ENCODE peak calls at places on chromosomes 12 and 14, in four cellular contexts. J, H, N and T are unnamed samples.
A peak's percentile ranks its signal among the peaks of the same experiment; 100 is the strongest.

GRCh38 chr12:28296287-28296686 is 106.0 kb downstream of the CCDC91 start:
- DNase-seq in J (no peak), H (no peak), N (no peak), T (no peak)

GRCh38 chr12:6529291-6529737 is 5.0 kb upstream of the GAPDH start:
- DNase-seq in J (no peak), H (no peak), N (no peak), T (no peak)

GRCh38 chr14:50425816-50426215 is 29.1 kb upstream of the CDKL1 start:
- DNase-seq in J (no peak), H (no peak), N (no peak), T (no peak)

GRCh38 chr14:52325126-52325525 is 11.0 kb downstream of the PTGER2 start:
- DNase-seq in J (no peak), H (no peak), N (no peak), T (no peak)

GRCh38 chr14:63454436-63454835 is 88.7 kb downstream of the PPP2R5E start:
- DNase-seq in J (no peak), H (no peak), N (no peak), T (no peak)

GRCh38 chr12:48288387-48289268 is 62.1 kb downstream of the ZNF641 start:
- DNase-seq in J (no peak), H (no peak), N (no peak), T (no peak)

GRCh38 chr12:110498984-110499706 is 2.8 kb downstream of the VPS29 start:
- DNase-seq in J (no peak), H (no peak), N (peak; percentile 36), T (no peak)

GRCh38 chr14:77044776-77045569 is 16.5 kb upstream of the IRF2BPL start:
- DNase-seq in J (no peak), H (no peak), N (peak; percentile 85), T (no peak)

GRCh38 chr12:69655616-69656336 is 43.3 kb downstream of the BEST3 start:
- DNase-seq in J (no peak), H (no peak), N (peak; percentile 67), T (no peak)

GRCh38 chr12:49708851-49709250 is 1.6 kb upstream of the FMNL3 start:
- DNase-seq in J (no peak), H (no peak), N (no peak), T (no peak)

GRCh38 chr12:104201238-104202001 is 14.2 kb upstream of the TXNRD1 start:
- DNase-seq in J (peak; percentile 62), H (peak; percentile 9), N (peak; percentile 50), T (peak; percentile 33)

GRCh38 chr14:100384277-100384676 is 61.1 kb downstream of the SLC25A47 start:
- DNase-seq in J (no peak), H (no peak), N (no peak), T (no peak)

GRCh38 chr14:75636100-75636692 is 24.5 kb downstream of the ERG28 start:
- DNase-seq in J (no peak), H (no peak), N (peak; percentile 86), T (no peak)

GRCh38 chr12:117686911-117687377 is 281.8 kb downstream of the KSR2 start:
- DNase-seq in J (no peak), H (no peak), N (peak; percentile 71), T (no peak)

GRCh38 chr14:81200041-81200440 is 20.7 kb downstream of the GTF2A1 start:
- DNase-seq in J (no peak), H (no peak), N (no peak), T (no peak)

GRCh38 chr14:64176330-64176729 is 117.8 kb downstream of the ESR2 start:
- DNase-seq in J (no peak), H (no peak), N (no peak), T (no peak)

GRCh38 chr12:68462799-68463198 is 130.6 kb upstream of the MDM1 start:
- DNase-seq in J (no peak), H (no peak), N (no peak), T (no peak)

GRCh38 chr12:95385646-95386045 is 88.3 kb upstream of the METAP2 start:
- DNase-seq in J (no peak), H (no peak), N (peak; percentile 36), T (no peak)

GRCh38 chr14:51872396-51872795 is 12.0 kb downstream of the GNG2 start:
- DNase-seq in J (no peak), H (no peak), N (no peak), T (no peak)